ENCODE peak calls at places on chromosomes 2 and 18, in four cellular contexts. W is A549, H is GM23248, S is heart left ventricle. A is an unnamed sample.
A peak's percentile ranks its signal among the peaks of the same experiment; 100 is the strongest.

GRCh38 chr18:57649536-57650495 is 28.2 kb upstream of the NARS1 start:
- DNase-seq in W (peak; percentile 45), H (peak; percentile 94), S (no peak), A (no peak)

GRCh38 chr18:79877163-79878091 is 74.0 kb downstream of the SLC66A2 start:
- DNase-seq in W (no peak), H (no peak), S (no peak), A (no peak)

GRCh38 chr2:166661391-166661790 is 167.3 kb upstream of the SCN7A start:
- DNase-seq in W (no peak), H (no peak), S (no peak), A (no peak)

GRCh38 chr2:144583741-144584453 is 64.0 kb upstream of the ZEB2 start:
- DNase-seq in W (peak; percentile 13), H (peak; percentile 92), S (no peak), A (no peak)

GRCh38 chr2:24586955-24587354 is 95.9 kb downstream of the NCOA1 start:
- DNase-seq in W (no peak), H (no peak), S (no peak), A (peak; percentile 34)

GRCh38 chr2:121897335-121897970 is 142.0 kb downstream of the TSN start:
- DNase-seq in W (peak; percentile 64), H (peak; percentile 71), S (no peak), A (no peak)

GRCh38 chr18:21101172-21101571 is 10.4 kb downstream of the ROCK1 start:
- DNase-seq in W (no peak), H (no peak), S (no peak), A (no peak)

GRCh38 chr2:230541934-230542380 is 126.0 kb downstream of the SP100 start:
- DNase-seq in W (no peak), H (no peak), S (no peak), A (no peak)

GRCh38 chr2:232061265-232061664 is 99.8 kb downstream of the DIS3L2 start:
- DNase-seq in W (no peak), H (no peak), S (no peak), A (no peak)

GRCh38 chr2:184419744-184420143 is 178.6 kb upstream of the ZNF804A start:
- DNase-seq in W (no peak), H (no peak), S (no peak), A (no peak)

GRCh38 chr2:130768191-130768855 is 13.0 kb downstream of the AMER3 start:
- DNase-seq in W (no peak), H (no peak), S (no peak), A (no peak)

GRCh38 chr2:46717733-46718121 is 197.9 kb downstream of the MCFD2 start:
- DNase-seq in W (no peak), H (peak; percentile 65), S (no peak), A (no peak)

GRCh38 chr2:15776629-15776919 is 163.8 kb upstream of the MYCN start:
- DNase-seq in W (peak; percentile 17), H (no peak), S (no peak), A (no peak)

GRCh38 chr2:45412754-45413379 is 198.2 kb downstream of the SRBD1 start:
- DNase-seq in W (no peak), H (peak; percentile 18), S (no peak), A (no peak)

GRCh38 chr18:52046842-52047241 is 293.2 kb upstream of the DCC start:
- DNase-seq in W (no peak), H (no peak), S (no peak), A (no peak)

GRCh38 chr2:36408198-36408703 is 52.7 kb downstream of the CRIM1 start:
- DNase-seq in W (peak; percentile 45), H (no peak), S (peak; percentile 31), A (no peak)

GRCh38 chr18:2986150-2986865 is 26.6 kb downstream of the LPIN2 start:
- DNase-seq in W (no peak), H (no peak), S (no peak), A (no peak)

GRCh38 chr2:233791151-233791882 is 13.2 kb downstream of the MROH2A start:
- DNase-seq in W (no peak), H (no peak), S (no peak), A (no peak)

GRCh38 chr18:49002881-49003280 is 52.1 kb upstream of the SMAD7 start:
- DNase-seq in W (no peak), H (no peak), S (no peak), A (no peak)

GRCh38 chr2:128442891-128443302 is 124.2 kb upstream of the HS6ST1 start:
- DNase-seq in W (no peak), H (no peak), S (no peak), A (no peak)

GRCh38 chr2:212114489-212114888 is 424.1 kb downstream of the ERBB4 start:
- DNase-seq in W (no peak), H (no peak), S (no peak), A (no peak)

GRCh38 chr2:144170172-144170571 is 349.7 kb downstream of the ZEB2 start:
- DNase-seq in W (no peak), H (peak; percentile 23), S (no peak), A (no peak)

GRCh38 chr2:113679457-113679856 is 52.4 kb downstream of the RABL2A start:
- DNase-seq in W (no peak), H (no peak), S (no peak), A (no peak)

GRCh38 chr2:152925540-152926448 is 207.4 kb downstream of the ARL6IP6 start:
- DNase-seq in W (peak; percentile 75), H (peak; percentile 64), S (peak; percentile 18), A (peak; percentile 21)

GRCh38 chr2:206683546-206683945 is 34.6 kb downstream of the DYTN start:
- DNase-seq in W (no peak), H (no peak), S (no peak), A (no peak)

GRCh38 chr2:23540804-23541360 is 155.9 kb downstream of the KLHL29 start:
- DNase-seq in W (no peak), H (no peak), S (no peak), A (no peak)

GRCh38 chr18:21345851-21346250 is 103.8 kb downstream of the GREB1L start:
- DNase-seq in W (no peak), H (no peak), S (no peak), A (no peak)

GRCh38 chr2:1647417-1648240 is 96.7 kb downstream of the PXDN start:
- DNase-seq in W (no peak), H (no peak), S (no peak), A (no peak)
- H3K27ac ChIP-seq in W (no peak overlapping the region), H (no peak overlapping the region), S (peak overlapping the region; percentile 57), A (no peak overlapping the region)

DNA sequence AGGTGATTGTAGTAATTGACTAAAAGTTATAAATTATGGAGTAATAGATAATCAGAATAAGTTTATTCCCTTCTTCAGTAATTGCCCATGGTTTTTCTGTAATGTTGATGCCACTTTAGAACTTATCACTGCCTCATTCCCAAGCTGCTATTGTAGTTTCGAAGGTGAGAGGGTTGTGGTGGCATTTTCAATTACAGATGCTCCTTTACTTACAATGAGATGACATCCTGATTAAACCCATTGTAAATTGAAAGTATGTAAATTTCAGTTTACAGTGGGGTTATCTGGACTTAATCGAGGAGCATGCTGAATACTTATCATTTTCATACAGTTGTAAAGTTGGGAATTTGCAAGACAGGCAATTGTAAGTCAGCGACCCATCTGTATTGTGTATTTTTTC is 2.9 kb downstream of the NDUFV2 start:
- DNase-seq in W (no peak), H (no peak), S (no peak), A (no peak)
- H3K4me3 ChIP-seq in W (peak overlapping the region; percentile 69), H (peak overlapping the region; percentile 94), S (no peak overlapping the region), A (no peak overlapping the region)

DNA sequence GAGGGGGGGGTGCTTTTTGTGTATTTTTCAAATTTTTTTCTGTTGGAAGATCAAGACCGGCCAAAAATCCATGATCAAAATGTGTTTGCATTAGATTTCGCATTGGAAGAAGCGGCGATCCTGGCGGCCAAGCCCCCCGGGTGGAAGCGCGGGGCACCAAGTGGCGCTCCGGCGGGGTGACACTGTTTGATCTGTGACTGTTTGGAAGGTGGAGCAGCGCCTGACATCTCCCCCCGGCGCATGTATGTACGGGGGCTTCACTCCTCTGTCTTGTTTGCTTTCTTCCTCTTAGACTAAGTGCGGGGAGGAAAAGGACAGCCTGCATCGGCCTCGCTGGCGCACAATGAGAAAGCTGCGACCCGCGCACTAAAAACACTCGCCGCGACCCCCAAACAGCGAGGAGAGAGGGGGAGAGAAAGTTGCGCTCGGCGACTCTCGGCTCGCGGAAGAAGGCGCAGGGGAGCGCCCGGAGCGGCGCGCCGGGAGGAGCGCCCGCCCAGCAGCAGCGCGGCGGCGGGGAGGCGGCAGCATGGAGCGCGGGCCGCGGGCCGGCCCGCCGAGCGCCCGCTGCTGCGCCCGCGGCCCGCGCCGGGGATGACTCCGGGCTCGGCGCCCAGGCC is 515 bp downstream of the TSHZ1 start:
- DNase-seq in W (peak; percentile 3), H (peak; percentile 64), S (no peak), A (no peak)
- H3K27ac ChIP-seq in W (peak overlapping the region; percentile 99), H (peak overlapping the region; percentile 78), S (peak overlapping the region; percentile 100), A (peak overlapping the region; percentile 75)

GRCh38 chr2:135029481-135030134 is 17.6 kb downstream of the MAP3K19 start:
- DNase-seq in W (no peak), H (no peak), S (no peak), A (no peak)

GRCh38 chr2:135021618-135022017 is 25.6 kb downstream of the MAP3K19 start:
- DNase-seq in W (peak; percentile 2), H (no peak), S (no peak), A (no peak)

GRCh38 chr2:135022952-135023880 is 24.0 kb downstream of the MAP3K19 start:
- DNase-seq in W (no peak), H (no peak), S (no peak), A (no peak)

GRCh38 chr2:135023886-135024285 is 23.4 kb downstream of the MAP3K19 start:
- DNase-seq in W (no peak), H (no peak), S (no peak), A (no peak)
- H3K4me3 ChIP-seq in W (no peak overlapping the region), H (no peak overlapping the region), S (no peak overlapping the region), A (no peak overlapping the region)

DNA sequence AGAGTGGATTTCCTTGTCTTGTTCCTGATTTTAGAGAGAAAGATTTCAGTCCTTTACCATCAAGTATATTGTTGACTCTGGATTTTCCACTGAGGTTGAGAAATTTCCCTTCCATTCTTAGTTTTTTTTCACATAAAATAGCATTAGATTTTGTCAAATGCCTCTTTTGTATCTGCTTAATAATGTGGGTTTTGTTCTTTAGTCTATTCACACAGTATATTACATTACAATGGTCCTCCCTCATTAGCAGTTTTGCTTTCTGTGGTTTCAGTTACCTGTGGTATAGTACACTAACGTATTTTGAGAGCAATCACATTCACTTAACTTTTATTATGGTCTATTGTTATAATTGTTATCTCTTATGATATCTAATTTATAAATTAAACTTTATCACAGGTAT is 105.5 kb downstream of the THADA start:
- DNase-seq in W (no peak), H (no peak), S (no peak), A (no peak)
- H3K27ac ChIP-seq in W (no peak overlapping the region), H (no peak overlapping the region), S (no peak overlapping the region), A (no peak overlapping the region)

A was measured in CD8-positive, alpha-beta T cell.